ENCODE peak calls at places on chromosomes 2 and 18, in seven cellular contexts. One of them, this sample, is unnamed.

GRCh38 chr2:26355038-26355995 is 8.7 kb upstream of the ADGRF3 start:
- DNase-seq in KG1: no peak
- DNase-seq in T-cell: no peak
- DNase-seq in Daoy: peak
- DNase-seq in non-pigmented ciliary epithelial cell: peak
- DNase-seq in nucleus accumbens: no peak
- DNase-seq in choroid plexus epithelial cell: peak
- DNase-seq in this sample: no peak

GRCh38 chr2:69043736-69044400 is 30.9 kb downstream of the ANTXR1 start:
- DNase-seq in KG1: no peak
- DNase-seq in T-cell: no peak
- DNase-seq in Daoy: no peak
- DNase-seq in non-pigmented ciliary epithelial cell: no peak
- DNase-seq in nucleus accumbens: no peak
- DNase-seq in choroid plexus epithelial cell: no peak
- DNase-seq in this sample: no peak

GRCh38 chr2:134284119-134284670 is 30.3 kb downstream of the MGAT5 start:
- DNase-seq in KG1: no peak
- DNase-seq in T-cell: no peak
- DNase-seq in Daoy: no peak
- DNase-seq in non-pigmented ciliary epithelial cell: no peak
- DNase-seq in nucleus accumbens: no peak
- DNase-seq in choroid plexus epithelial cell: peak
- DNase-seq in this sample: no peak

GRCh38 chr2:126208266-126208665 is 447.7 kb upstream of the GYPC start:
- DNase-seq in KG1: no peak
- DNase-seq in T-cell: no peak
- DNase-seq in Daoy: no peak
- DNase-seq in non-pigmented ciliary epithelial cell: no peak
- DNase-seq in nucleus accumbens: no peak
- DNase-seq in choroid plexus epithelial cell: no peak
- DNase-seq in this sample: no peak

GRCh38 chr18:77557030-77557429 is 307.4 kb downstream of the GALR1 start:
- DNase-seq in KG1: no peak
- DNase-seq in T-cell: no peak
- DNase-seq in Daoy: peak
- DNase-seq in non-pigmented ciliary epithelial cell: no peak
- DNase-seq in nucleus accumbens: no peak
- DNase-seq in choroid plexus epithelial cell: peak
- DNase-seq in this sample: no peak

GRCh38 chr2:170885130-170885791 is 43.8 kb upstream of the GORASP2 start:
- DNase-seq in KG1: no peak
- DNase-seq in T-cell: no peak
- DNase-seq in Daoy: no peak
- DNase-seq in non-pigmented ciliary epithelial cell: no peak
- DNase-seq in nucleus accumbens: no peak
- DNase-seq in choroid plexus epithelial cell: no peak
- DNase-seq in this sample: no peak

GRCh38 chr2:31032475-31032874 is 105.8 kb downstream of the GALNT14 start:
- DNase-seq in KG1: no peak
- DNase-seq in T-cell: no peak
- DNase-seq in Daoy: no peak
- DNase-seq in non-pigmented ciliary epithelial cell: no peak
- DNase-seq in nucleus accumbens: no peak
- DNase-seq in choroid plexus epithelial cell: no peak
- DNase-seq in this sample: no peak

GRCh38 chr2:84640386-84640785 is 124.1 kb downstream of the DNAH6 start:
- DNase-seq in KG1: no peak
- DNase-seq in T-cell: no peak
- DNase-seq in Daoy: no peak
- DNase-seq in non-pigmented ciliary epithelial cell: no peak
- DNase-seq in nucleus accumbens: no peak
- DNase-seq in choroid plexus epithelial cell: no peak
- DNase-seq in this sample: no peak

GRCh38 chr2:20343128-20343527 is 7.5 kb downstream of the PUM2 start:
- DNase-seq in KG1: no peak
- DNase-seq in T-cell: no peak
- DNase-seq in Daoy: peak
- DNase-seq in non-pigmented ciliary epithelial cell: no peak
- DNase-seq in nucleus accumbens: no peak
- DNase-seq in choroid plexus epithelial cell: peak
- DNase-seq in this sample: no peak

GRCh38 chr2:138787053-138787666 is 7.0 kb upstream of the NXPH2 start:
- DNase-seq in KG1: peak
- DNase-seq in T-cell: no peak
- DNase-seq in Daoy: peak
- DNase-seq in non-pigmented ciliary epithelial cell: no peak
- DNase-seq in nucleus accumbens: no peak
- DNase-seq in choroid plexus epithelial cell: peak
- DNase-seq in this sample: peak

GRCh38 chr2:24675338-24675737 is 117.9 kb downstream of the PTRHD1 start:
- DNase-seq in KG1: no peak
- DNase-seq in T-cell: no peak
- DNase-seq in Daoy: no peak
- DNase-seq in non-pigmented ciliary epithelial cell: no peak
- DNase-seq in nucleus accumbens: no peak
- DNase-seq in choroid plexus epithelial cell: no peak
- DNase-seq in this sample: no peak

GRCh38 chr2:65024149-65024829 is 31.9 kb upstream of the CEP68 start:
- DNase-seq in KG1: no peak
- DNase-seq in T-cell: no peak
- DNase-seq in Daoy: peak
- DNase-seq in non-pigmented ciliary epithelial cell: peak
- DNase-seq in nucleus accumbens: no peak
- DNase-seq in choroid plexus epithelial cell: peak
- DNase-seq in this sample: no peak

GRCh38 chr2:64645014-64645418 is 8.7 kb downstream of the SERTAD2 start:
- DNase-seq in KG1: peak
- DNase-seq in T-cell: no peak
- DNase-seq in Daoy: peak
- DNase-seq in non-pigmented ciliary epithelial cell: no peak
- DNase-seq in nucleus accumbens: no peak
- DNase-seq in choroid plexus epithelial cell: peak
- DNase-seq in this sample: no peak

GRCh38 chr2:150549381-150549780 is 61.9 kb upstream of the RND3 start:
- DNase-seq in KG1: no peak
- DNase-seq in T-cell: no peak
- DNase-seq in Daoy: no peak
- DNase-seq in non-pigmented ciliary epithelial cell: no peak
- DNase-seq in nucleus accumbens: no peak
- DNase-seq in choroid plexus epithelial cell: no peak
- DNase-seq in this sample: no peak

GRCh38 chr18:58493070-58493469 is 135.8 kb downstream of the ALPK2 start:
- DNase-seq in KG1: no peak
- DNase-seq in T-cell: no peak
- DNase-seq in Daoy: no peak
- DNase-seq in non-pigmented ciliary epithelial cell: no peak
- DNase-seq in nucleus accumbens: no peak
- DNase-seq in choroid plexus epithelial cell: no peak
- DNase-seq in this sample: no peak

GRCh38 chr2:118227698-118228508 is 139.6 kb downstream of the INSIG2 start:
- DNase-seq in KG1: no peak
- DNase-seq in T-cell: no peak
- DNase-seq in Daoy: no peak
- DNase-seq in non-pigmented ciliary epithelial cell: no peak
- DNase-seq in nucleus accumbens: no peak
- DNase-seq in choroid plexus epithelial cell: no peak
- DNase-seq in this sample: no peak

GRCh38 chr2:162821176-162821575 is 17.4 kb downstream of the KCNH7 start:
- DNase-seq in KG1: no peak
- DNase-seq in T-cell: no peak
- DNase-seq in Daoy: no peak
- DNase-seq in non-pigmented ciliary epithelial cell: peak
- DNase-seq in nucleus accumbens: no peak
- DNase-seq in choroid plexus epithelial cell: peak
- DNase-seq in this sample: no peak

GRCh38 chr2:58042486-58042970 is 4.1 kb upstream of the VRK2 start:
- DNase-seq in KG1: no peak
- DNase-seq in T-cell: no peak
- DNase-seq in Daoy: peak
- DNase-seq in non-pigmented ciliary epithelial cell: peak
- DNase-seq in nucleus accumbens: no peak
- DNase-seq in choroid plexus epithelial cell: peak
- DNase-seq in this sample: no peak

GRCh38 chr18:21218862-21219261 is 23.2 kb upstream of the GREB1L start:
- DNase-seq in KG1: no peak
- DNase-seq in T-cell: no peak
- DNase-seq in Daoy: no peak
- DNase-seq in non-pigmented ciliary epithelial cell: no peak
- DNase-seq in nucleus accumbens: no peak
- DNase-seq in choroid plexus epithelial cell: peak
- DNase-seq in this sample: no peak

GRCh38 chr18:32025744-32026143 is 7.1 kb downstream of the RNF125 start:
- DNase-seq in KG1: no peak
- DNase-seq in T-cell: no peak
- DNase-seq in Daoy: no peak
- DNase-seq in non-pigmented ciliary epithelial cell: no peak
- DNase-seq in nucleus accumbens: no peak
- DNase-seq in choroid plexus epithelial cell: no peak
- DNase-seq in this sample: no peak

GRCh38 chr2:21602789-21603188 is 479.0 kb downstream of the TDRD15 start:
- DNase-seq in KG1: no peak
- DNase-seq in T-cell: no peak
- DNase-seq in Daoy: no peak
- DNase-seq in non-pigmented ciliary epithelial cell: no peak
- DNase-seq in nucleus accumbens: no peak
- DNase-seq in choroid plexus epithelial cell: no peak
- DNase-seq in this sample: no peak

GRCh38 chr2:128446049-128446811 is 127.6 kb upstream of the HS6ST1 start:
- DNase-seq in KG1: no peak
- DNase-seq in T-cell: no peak
- DNase-seq in Daoy: no peak
- DNase-seq in non-pigmented ciliary epithelial cell: no peak
- DNase-seq in nucleus accumbens: no peak
- DNase-seq in choroid plexus epithelial cell: no peak
- DNase-seq in this sample: no peak

GRCh38 chr2:112737544-112738232 is 16.9 kb downstream of the NT5DC4 start:
- DNase-seq in KG1: no peak
- DNase-seq in T-cell: no peak
- DNase-seq in Daoy: no peak
- DNase-seq in non-pigmented ciliary epithelial cell: no peak
- DNase-seq in nucleus accumbens: no peak
- DNase-seq in choroid plexus epithelial cell: no peak
- DNase-seq in this sample: no peak

GRCh38 chr2:98727369-98727749 is 3.6 kb downstream of the MGAT4A start:
- DNase-seq in KG1: no peak
- DNase-seq in T-cell: no peak
- DNase-seq in Daoy: no peak
- DNase-seq in non-pigmented ciliary epithelial cell: no peak
- DNase-seq in nucleus accumbens: no peak
- DNase-seq in choroid plexus epithelial cell: no peak
- DNase-seq in this sample: no peak

GRCh38 chr2:118913131-118913804 is 28.7 kb upstream of the MARCO start:
- DNase-seq in KG1: no peak
- DNase-seq in T-cell: no peak
- DNase-seq in Daoy: no peak
- DNase-seq in non-pigmented ciliary epithelial cell: no peak
- DNase-seq in nucleus accumbens: no peak
- DNase-seq in choroid plexus epithelial cell: no peak
- DNase-seq in this sample: no peak

GRCh38 chr2:23660227-23660626 is 266.7 kb downstream of the ATAD2B start:
- DNase-seq in KG1: no peak
- DNase-seq in T-cell: no peak
- DNase-seq in Daoy: no peak
- DNase-seq in non-pigmented ciliary epithelial cell: no peak
- DNase-seq in nucleus accumbens: no peak
- DNase-seq in choroid plexus epithelial cell: no peak
- DNase-seq in this sample: no peak

GRCh38 chr2:40488101-40488598 is 36.3 kb upstream of the SLC8A1 start:
- DNase-seq in KG1: no peak
- DNase-seq in T-cell: no peak
- DNase-seq in Daoy: peak
- DNase-seq in non-pigmented ciliary epithelial cell: no peak
- DNase-seq in nucleus accumbens: no peak
- DNase-seq in choroid plexus epithelial cell: peak
- DNase-seq in this sample: no peak

GRCh38 chr18:11511434-11512095 is 97.8 kb upstream of the SLC35G4 start:
- DNase-seq in KG1: no peak
- DNase-seq in T-cell: no peak
- DNase-seq in Daoy: no peak
- DNase-seq in non-pigmented ciliary epithelial cell: no peak
- DNase-seq in nucleus accumbens: no peak
- DNase-seq in choroid plexus epithelial cell: no peak
- DNase-seq in this sample: no peak

GRCh38 chr18:44520981-44521672 is 159.6 kb upstream of the SETBP1 start:
- DNase-seq in KG1: no peak
- DNase-seq in T-cell: no peak
- DNase-seq in Daoy: no peak
- DNase-seq in non-pigmented ciliary epithelial cell: no peak
- DNase-seq in nucleus accumbens: no peak
- DNase-seq in choroid plexus epithelial cell: no peak
- DNase-seq in this sample: no peak

GRCh38 chr2:235634435-235635152 is 140.8 kb downstream of the AGAP1 start:
- DNase-seq in KG1: no peak
- DNase-seq in T-cell: no peak
- DNase-seq in Daoy: no peak
- DNase-seq in non-pigmented ciliary epithelial cell: no peak
- DNase-seq in nucleus accumbens: no peak
- DNase-seq in choroid plexus epithelial cell: peak
- DNase-seq in this sample: no peak

GRCh38 chr2:187155472-187155871 is 292.6 kb downstream of the CALCRL start:
- DNase-seq in KG1: no peak
- DNase-seq in T-cell: no peak
- DNase-seq in Daoy: no peak
- DNase-seq in non-pigmented ciliary epithelial cell: no peak
- DNase-seq in nucleus accumbens: no peak
- DNase-seq in choroid plexus epithelial cell: peak
- DNase-seq in this sample: no peak

GRCh38 chr18:79749251-79750191 is 48.2 kb upstream of the KCNG2 start:
- DNase-seq in KG1: no peak
- DNase-seq in T-cell: no peak
- DNase-seq in Daoy: no peak
- DNase-seq in non-pigmented ciliary epithelial cell: no peak
- DNase-seq in nucleus accumbens: no peak
- DNase-seq in choroid plexus epithelial cell: no peak
- DNase-seq in this sample: peak

GRCh38 chr18:10432781-10433180 is 21.7 kb upstream of the APCDD1 start:
- DNase-seq in KG1: no peak
- DNase-seq in T-cell: no peak
- DNase-seq in Daoy: peak
- DNase-seq in non-pigmented ciliary epithelial cell: no peak
- DNase-seq in nucleus accumbens: no peak
- DNase-seq in choroid plexus epithelial cell: no peak
- DNase-seq in this sample: no peak

GRCh38 chr2:224101820-224102630 is 62.9 kb upstream of the SERPINE2 start:
- DNase-seq in KG1: no peak
- DNase-seq in T-cell: no peak
- DNase-seq in Daoy: peak
- DNase-seq in non-pigmented ciliary epithelial cell: peak
- DNase-seq in nucleus accumbens: no peak
- DNase-seq in choroid plexus epithelial cell: peak
- DNase-seq in this sample: no peak

GRCh38 chr2:75522543-75523312 is 38.0 kb downstream of the EVA1A start:
- DNase-seq in KG1: no peak
- DNase-seq in T-cell: no peak
- DNase-seq in Daoy: peak
- DNase-seq in non-pigmented ciliary epithelial cell: no peak
- DNase-seq in nucleus accumbens: no peak
- DNase-seq in choroid plexus epithelial cell: no peak
- DNase-seq in this sample: no peak

GRCh38 chr18:39863916-39864315 is 2091.1 kb upstream of the PIK3C3 start:
- DNase-seq in KG1: no peak
- DNase-seq in T-cell: no peak
- DNase-seq in Daoy: no peak
- DNase-seq in non-pigmented ciliary epithelial cell: no peak
- DNase-seq in nucleus accumbens: no peak
- DNase-seq in choroid plexus epithelial cell: no peak
- DNase-seq in this sample: no peak

GRCh38 chr18:58892536-58892935 is 27.9 kb downstream of the ZNF532 start:
- DNase-seq in KG1: no peak
- DNase-seq in T-cell: no peak
- DNase-seq in Daoy: no peak
- DNase-seq in non-pigmented ciliary epithelial cell: no peak
- DNase-seq in nucleus accumbens: no peak
- DNase-seq in choroid plexus epithelial cell: no peak
- DNase-seq in this sample: no peak

GRCh38 chr2:223082701-223083100 is 30.7 kb downstream of the KCNE4 start:
- DNase-seq in KG1: no peak
- DNase-seq in T-cell: no peak
- DNase-seq in Daoy: no peak
- DNase-seq in non-pigmented ciliary epithelial cell: no peak
- DNase-seq in nucleus accumbens: no peak
- DNase-seq in choroid plexus epithelial cell: no peak
- DNase-seq in this sample: no peak